ENCODE peak calls at places on chromosomes 12 and 14, in eight cellular contexts. Z is T47D; B is NAMALWA; N is Right ventricle myocardium superior; H is coronary artery; A is NCI-H1105 treated with DMSO at 0.1 percent for 48 hours; V is glomerular endothelial cell; C is activated CD4-positive, alpha-beta T cell treated with anti-CD3 and anti-CD28 coated beads for 1 hour. Q is an unnamed sample.

GRCh38 chr14:44612002-44612401 is 104.9 kb upstream of the FSCB start:
- DNase-seq in B (no peak), N (no peak), V (no peak), A (no peak), Z (no peak), H (no peak), C (no peak), Q (no peak)

GRCh38 chr14:101595887-101596721 is 34.8 kb downstream of the DIO3 start:
- DNase-seq in H (peak; percentile 50), A (no peak), N (no peak), B (peak; percentile 46), V (no peak), Z (no peak), C (no peak), Q (peak; percentile 75)

GRCh38 chr12:104137175-104137901 is 672 bp downstream of the NFYB start:
- DNase-seq in H (no peak), A (peak; percentile 42), C (peak; percentile 25), Z (peak; percentile 69), N (peak; percentile 58), V (no peak), B (peak; percentile 79), Q (peak; percentile 74)

GRCh38 chr14:92783813-92784431 is 10.2 kb upstream of the GOLGA5 start:
- DNase-seq in Z (peak; percentile 84), C (no peak), V (no peak), H (no peak), B (peak; percentile 83), N (no peak), A (peak; percentile 80), Q (no peak)

GRCh38 chr12:65490193-65490592 is 211.7 kb downstream of the MSRB3 start:
- DNase-seq in Z (no peak), N (no peak), H (no peak), C (no peak), A (no peak), B (no peak), V (no peak), Q (no peak)

GRCh38 chr12:113500662-113501435 is 29.2 kb upstream of the LHX5 start:
- DNase-seq in A (peak; percentile 64), V (no peak), H (no peak), B (peak; percentile 7), C (no peak), Z (no peak), N (no peak), Q (no peak)

GRCh38 chr12:62717636-62718035 is 217.3 kb downstream of the PPM1H start:
- DNase-seq in Z (no peak), N (no peak), C (no peak), V (no peak), B (no peak), H (no peak), A (peak; percentile 53), Q (no peak)

GRCh38 chr12:98998697-98999299 is 353.7 kb downstream of the APAF1 start:
- DNase-seq in V (peak; percentile 22), C (no peak), Z (peak; percentile 67), B (peak; percentile 61), N (no peak), A (peak; percentile 71), H (no peak), Q (no peak)

GRCh38 chr12:67826946-67827719 is 162.1 kb upstream of the IFNG-AS1 start:
- DNase-seq in H (no peak), C (no peak), B (no peak), A (no peak), Z (no peak), V (no peak), N (no peak), Q (no peak)

GRCh38 chr12:95733156-95733825 is 57.3 kb downstream of the NTN4 start:
- DNase-seq in Z (peak; percentile 51), B (no peak), N (no peak), A (no peak), V (no peak), H (no peak), C (no peak), Q (no peak)

GRCh38 chr14:32627545-32628298 is 298.6 kb downstream of the AKAP6 start:
- DNase-seq in V (no peak), C (no peak), N (no peak), Z (no peak), H (no peak), A (peak; percentile 23), B (no peak), Q (no peak)

GRCh38 chr12:67748761-67749075 is 100.2 kb downstream of the DYRK2 start:
- DNase-seq in N (no peak), B (no peak), V (no peak), Z (no peak), C (no peak), H (no peak), A (no peak), Q (no peak)

GRCh38 chr14:105448706-105449111 is 25.9 kb upstream of the CRIP2 start:
- DNase-seq in V (no peak), H (peak; percentile 85), Z (peak; percentile 83), B (peak; percentile 62), A (no peak), C (peak; percentile 63), N (peak; percentile 87), Q (no peak)

GRCh38 chr12:67740706-67741105 is 92.2 kb downstream of the DYRK2 start:
- DNase-seq in Z (no peak), H (no peak), A (no peak), C (no peak), B (no peak), N (no peak), V (no peak), Q (no peak)

GRCh38 chr14:101563654-101564443 is 2.6 kb downstream of the DIO3 start:
- DNase-seq in B (peak; percentile 53), C (no peak), A (peak; percentile 35), Z (no peak), V (no peak), N (peak; percentile 30), H (no peak), Q (no peak)

GRCh38 chr12:47346251-47347019 is 266.7 kb upstream of the AMIGO2 start:
- DNase-seq in V (no peak), B (no peak), Z (no peak), H (no peak), N (no peak), C (no peak), A (no peak), Q (no peak)

GRCh38 chr12:40870981-40871380 is 178.7 kb downstream of the CNTN1 start:
- DNase-seq in H (no peak), N (no peak), V (no peak), Z (no peak), A (no peak), C (no peak), B (no peak), Q (no peak)

GRCh38 chr14:54737132-54737711 is 165.4 kb downstream of the GCH1 start:
- DNase-seq in N (no peak), V (no peak), B (no peak), H (no peak), Z (no peak), A (no peak), C (no peak), Q (no peak)

GRCh38 chr12:15014708-15015107 is 41.9 kb downstream of the PDE6H start:
- DNase-seq in Z (no peak), A (no peak), N (no peak), V (no peak), B (no peak), H (no peak), C (no peak), Q (no peak)

GRCh38 chr12:87140257-87140656 is 884.1 kb upstream of the MGAT4C start:
- DNase-seq in V (no peak), N (no peak), A (no peak), Z (no peak), C (no peak), B (no peak), H (no peak), Q (no peak)

Q was measured in natural killer cell treated with Interleukin-12 subunit alpha and Interleukin-12 subunit beta and Interleukin-15 and Interleukin-18, amount 100 ng/mL, for 72 hours.